ENCODE peak calls at places on chromosomes 7 and 10, in eight cellular contexts. One of them, this sample, is unnamed. For H3K9me3, the result is how much of the 10 kb centered on the place peaks cover.

GRCh38 chr10:44398747-44399477 is 14.0 kb upstream of the CXCL12 start:
- DNase-seq in upper lobe of right lung: peak
- DNase-seq in fibroblast of lung: no peak
- DNase-seq in psoas muscle: no peak
- DNase-seq in vagina: peak
- DNase-seq in Peyer's patch: no peak
- DNase-seq in H9: peak
- DNase-seq in body of pancreas: no peak
- DNase-seq in this sample: no peak

GRCh38 chr7:100745184-100745583 is 11.8 kb downstream of the ZAN start:
- DNase-seq in upper lobe of right lung: peak
- DNase-seq in fibroblast of lung: peak
- DNase-seq in psoas muscle: no peak
- DNase-seq in vagina: no peak
- DNase-seq in Peyer's patch: no peak
- DNase-seq in H9: no peak
- DNase-seq in body of pancreas: peak
- DNase-seq in this sample: peak

GRCh38 chr7:381211-382117 is 91.5 kb downstream of the FOXL3 start:
- DNase-seq in upper lobe of right lung: peak
- DNase-seq in fibroblast of lung: no peak
- DNase-seq in psoas muscle: peak
- DNase-seq in vagina: no peak
- DNase-seq in Peyer's patch: no peak
- DNase-seq in H9: peak
- DNase-seq in body of pancreas: no peak
- DNase-seq in this sample: no peak

GRCh38 chr10:47248436-47249090 is 51.4 kb upstream of the GDF10 start:
- DNase-seq in upper lobe of right lung: no peak
- DNase-seq in fibroblast of lung: no peak
- DNase-seq in psoas muscle: no peak
- DNase-seq in vagina: peak
- DNase-seq in Peyer's patch: no peak
- DNase-seq in H9: peak
- DNase-seq in body of pancreas: no peak
- DNase-seq in this sample: no peak

GRCh38 chr7:118224521-118224920 is at the start of gene ANKRD7:
- DNase-seq in upper lobe of right lung: no peak
- DNase-seq in fibroblast of lung: no peak
- DNase-seq in psoas muscle: peak
- DNase-seq in vagina: no peak
- DNase-seq in Peyer's patch: no peak
- DNase-seq in H9: no peak
- DNase-seq in body of pancreas: no peak
- DNase-seq in this sample: no peak

GRCh38 chr10:91707236-91707635 is 74.4 kb upstream of the PPP1R3C start:
- DNase-seq in upper lobe of right lung: no peak
- DNase-seq in fibroblast of lung: no peak
- DNase-seq in psoas muscle: no peak
- DNase-seq in vagina: no peak
- DNase-seq in Peyer's patch: no peak
- DNase-seq in H9: no peak
- DNase-seq in body of pancreas: no peak
- DNase-seq in this sample: no peak

GRCh38 chr10:23331567-23332290 is 12.9 kb downstream of the C10orf67 start:
- DNase-seq in upper lobe of right lung: no peak
- DNase-seq in fibroblast of lung: peak
- DNase-seq in psoas muscle: no peak
- DNase-seq in vagina: no peak
- DNase-seq in Peyer's patch: no peak
- DNase-seq in H9: no peak
- DNase-seq in body of pancreas: no peak
- DNase-seq in this sample: no peak

GRCh38 chr7:5484921-5485320 is 61.3 kb upstream of the TNRC18 start:
- DNase-seq in upper lobe of right lung: no peak
- DNase-seq in fibroblast of lung: no peak
- DNase-seq in psoas muscle: no peak
- DNase-seq in vagina: no peak
- DNase-seq in Peyer's patch: no peak
- DNase-seq in H9: no peak
- DNase-seq in body of pancreas: no peak
- DNase-seq in this sample: no peak

DNA sequence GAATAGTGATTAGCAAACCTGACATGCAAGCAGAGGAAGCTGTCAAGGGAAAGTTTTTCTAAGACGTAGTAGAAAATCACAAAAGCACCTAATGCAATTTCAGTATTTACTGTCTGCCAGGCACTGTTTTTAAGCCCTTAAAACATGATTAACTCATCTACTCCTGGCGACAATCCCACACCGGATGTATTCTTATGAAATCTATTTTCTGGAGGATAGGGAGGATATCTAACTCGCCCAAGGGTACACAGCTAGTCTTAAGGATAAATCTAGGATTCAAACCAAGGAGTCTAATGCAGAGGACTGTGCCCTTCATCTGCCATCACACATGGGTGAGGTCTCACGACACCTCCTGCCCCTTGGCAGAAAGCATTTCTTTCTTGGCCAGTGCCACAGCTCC is 47.8 kb upstream of the FIGNL1 start:
- DNase-seq in upper lobe of right lung: no peak
- DNase-seq in fibroblast of lung: no peak
- DNase-seq in psoas muscle: no peak
- DNase-seq in vagina: no peak
- DNase-seq in Peyer's patch: no peak
- DNase-seq in H9: no peak
- DNase-seq in body of pancreas: peak
- DNase-seq in this sample: no peak
- H3K9me3 ChIP-seq in upper lobe of right lung: under half
- H3K9me3 ChIP-seq in fibroblast of lung: under half
- H3K9me3 ChIP-seq in psoas muscle: under half
- H3K9me3 ChIP-seq in vagina: under half
- H3K9me3 ChIP-seq in Peyer's patch: under half
- H3K9me3 ChIP-seq in H9: under half
- H3K9me3 ChIP-seq in body of pancreas: under half
- H3K9me3 ChIP-seq in this sample: under half

DNA sequence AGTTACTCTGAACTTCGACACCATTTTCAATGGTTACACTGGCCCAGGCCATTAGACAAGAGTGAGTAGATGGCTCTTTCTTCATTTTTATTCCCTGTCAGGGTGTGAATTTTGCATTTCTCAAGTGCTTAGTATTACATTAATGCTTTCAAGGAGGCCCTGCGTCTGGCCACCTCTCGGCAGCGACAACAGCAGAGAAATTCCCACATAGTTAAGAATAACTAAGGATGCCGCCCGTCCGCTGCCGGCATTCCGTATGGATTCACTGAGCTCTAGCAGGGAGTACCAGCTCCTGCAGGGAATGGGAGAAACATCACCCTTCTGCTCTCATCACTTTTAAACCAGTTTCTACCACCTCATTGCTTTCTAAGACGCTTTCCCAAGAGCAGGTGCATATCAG is 153.6 kb downstream of the TCERG1L start:
- DNase-seq in upper lobe of right lung: peak
- DNase-seq in fibroblast of lung: no peak
- DNase-seq in psoas muscle: no peak
- DNase-seq in vagina: no peak
- DNase-seq in Peyer's patch: no peak
- DNase-seq in H9: no peak
- DNase-seq in body of pancreas: no peak
- DNase-seq in this sample: no peak
- H3K9me3 ChIP-seq in upper lobe of right lung: under half
- H3K9me3 ChIP-seq in fibroblast of lung: under half
- H3K9me3 ChIP-seq in psoas muscle: under half
- H3K9me3 ChIP-seq in vagina: under half
- H3K9me3 ChIP-seq in Peyer's patch: under half
- H3K9me3 ChIP-seq in H9: under half
- H3K9me3 ChIP-seq in body of pancreas: under half
- H3K9me3 ChIP-seq in this sample: under half

DNA sequence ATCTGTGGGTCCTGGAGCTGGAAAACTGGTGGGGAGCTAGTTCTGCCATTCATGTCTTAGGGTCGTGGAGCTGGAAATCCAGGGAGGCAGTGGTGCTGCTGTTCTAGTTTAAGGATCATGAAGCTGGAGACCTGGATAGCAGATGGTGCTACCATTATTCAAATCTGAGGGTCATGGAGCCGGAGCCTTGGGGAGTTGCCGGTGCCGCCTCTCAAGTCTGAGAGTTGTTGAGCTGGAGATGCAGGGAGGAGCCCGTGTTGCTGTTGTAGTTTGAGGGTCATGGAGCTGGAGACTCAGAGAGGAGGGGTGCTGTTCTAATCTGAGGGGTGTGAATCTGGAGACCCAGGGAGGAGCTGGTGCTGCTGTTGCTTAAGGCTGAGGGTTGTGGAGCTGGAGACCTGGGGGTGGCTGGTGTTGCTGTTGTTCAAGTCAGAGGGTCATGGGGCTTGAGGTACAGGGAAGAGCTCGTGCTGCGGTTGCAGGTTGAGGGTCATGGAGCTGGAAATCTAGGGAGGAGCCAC is 86.0 kb upstream of the ZNF479 start:
- DNase-seq in upper lobe of right lung: no peak
- DNase-seq in fibroblast of lung: no peak
- DNase-seq in psoas muscle: no peak
- DNase-seq in vagina: no peak
- DNase-seq in Peyer's patch: no peak
- DNase-seq in H9: no peak
- DNase-seq in body of pancreas: no peak
- DNase-seq in this sample: no peak
- H3K9me3 ChIP-seq in upper lobe of right lung: under half
- H3K9me3 ChIP-seq in fibroblast of lung: under half
- H3K9me3 ChIP-seq in psoas muscle: under half
- H3K9me3 ChIP-seq in vagina: under half
- H3K9me3 ChIP-seq in Peyer's patch: under half
- H3K9me3 ChIP-seq in H9: half or more
- H3K9me3 ChIP-seq in body of pancreas: under half
- H3K9me3 ChIP-seq in this sample: under half

DNA sequence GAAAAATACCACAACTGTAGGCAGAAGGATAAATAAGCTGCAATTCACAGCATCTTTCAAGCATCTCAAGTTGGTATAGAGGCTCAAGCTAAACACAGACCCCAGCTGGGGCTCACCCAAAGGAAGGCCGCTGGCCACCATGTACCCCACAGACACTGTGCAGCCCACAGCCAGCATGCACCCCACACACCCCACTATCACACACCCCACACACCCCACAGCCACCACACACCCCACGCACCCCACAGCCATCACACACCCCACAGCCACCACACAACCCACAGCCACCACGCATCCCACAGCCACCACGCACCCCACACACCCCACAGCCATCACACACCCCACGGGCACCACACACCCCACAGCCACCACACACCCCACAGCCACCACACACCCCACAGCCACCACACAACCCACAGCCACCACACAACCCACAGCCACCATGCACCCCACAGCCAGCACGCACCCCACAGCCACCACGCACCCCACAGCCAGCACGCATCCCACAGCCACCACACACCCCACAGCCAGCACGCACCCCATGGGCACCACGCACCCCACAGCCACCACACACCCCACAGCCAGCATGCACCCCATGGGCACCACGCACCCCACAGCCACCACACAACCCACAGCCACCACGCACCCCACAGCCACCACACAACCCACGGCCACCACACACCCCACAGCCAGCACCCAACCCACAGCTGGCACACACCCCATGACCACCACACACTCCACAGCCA is 214.7 kb downstream of the DNAJB6 start:
- DNase-seq in upper lobe of right lung: peak
- DNase-seq in fibroblast of lung: no peak
- DNase-seq in psoas muscle: no peak
- DNase-seq in vagina: no peak
- DNase-seq in Peyer's patch: no peak
- DNase-seq in H9: no peak
- DNase-seq in body of pancreas: no peak
- DNase-seq in this sample: no peak
- H3K9me3 ChIP-seq in upper lobe of right lung: under half
- H3K9me3 ChIP-seq in fibroblast of lung: under half
- H3K9me3 ChIP-seq in psoas muscle: under half
- H3K9me3 ChIP-seq in vagina: under half
- H3K9me3 ChIP-seq in Peyer's patch: under half
- H3K9me3 ChIP-seq in H9: under half
- H3K9me3 ChIP-seq in body of pancreas: under half
- H3K9me3 ChIP-seq in this sample: under half

DNA sequence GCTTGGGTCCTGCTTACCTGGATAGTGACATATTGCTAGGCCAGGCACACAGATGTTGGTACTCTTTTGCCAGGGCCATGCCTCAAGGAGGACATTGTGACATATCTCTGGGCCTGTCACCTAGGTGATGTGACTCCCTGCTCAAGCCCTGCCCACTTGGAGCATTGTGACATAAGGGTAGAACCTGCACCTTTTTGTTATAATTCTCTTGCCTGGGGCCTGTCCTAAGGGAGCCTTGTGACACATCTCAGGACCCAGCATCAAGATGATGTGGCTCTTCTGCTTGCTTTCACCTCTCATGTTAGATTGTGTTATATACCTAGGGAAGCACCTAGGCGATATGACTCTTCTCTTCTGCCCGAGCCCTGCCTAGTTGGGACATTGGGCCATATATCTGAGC is 57.4 kb downstream of the ZNF736 start:
- DNase-seq in upper lobe of right lung: no peak
- DNase-seq in fibroblast of lung: no peak
- DNase-seq in psoas muscle: no peak
- DNase-seq in vagina: no peak
- DNase-seq in Peyer's patch: no peak
- DNase-seq in H9: no peak
- DNase-seq in body of pancreas: no peak
- DNase-seq in this sample: no peak
- H3K9me3 ChIP-seq in upper lobe of right lung: under half
- H3K9me3 ChIP-seq in fibroblast of lung: under half
- H3K9me3 ChIP-seq in psoas muscle: under half
- H3K9me3 ChIP-seq in vagina: under half
- H3K9me3 ChIP-seq in Peyer's patch: under half
- H3K9me3 ChIP-seq in H9: half or more
- H3K9me3 ChIP-seq in body of pancreas: under half
- H3K9me3 ChIP-seq in this sample: under half

GRCh38 chr7:158137516-158138328 is 449.9 kb downstream of the PTPRN2 start:
- DNase-seq in upper lobe of right lung: no peak
- DNase-seq in fibroblast of lung: no peak
- DNase-seq in psoas muscle: no peak
- DNase-seq in vagina: no peak
- DNase-seq in Peyer's patch: no peak
- DNase-seq in H9: no peak
- DNase-seq in body of pancreas: peak
- DNase-seq in this sample: no peak
- H3K9me3 ChIP-seq in upper lobe of right lung: under half
- H3K9me3 ChIP-seq in fibroblast of lung: under half
- H3K9me3 ChIP-seq in psoas muscle: under half
- H3K9me3 ChIP-seq in vagina: under half
- H3K9me3 ChIP-seq in Peyer's patch: under half
- H3K9me3 ChIP-seq in H9: under half
- H3K9me3 ChIP-seq in body of pancreas: under half
- H3K9me3 ChIP-seq in this sample: under half

This sample was measured in transverse colon.